ENCODE peak calls at places on chromosomes 12 and 14, in four cellular contexts. T is esophagus squamous epithelium; L is CD4-positive, CD25-positive, alpha-beta regulatory T cell; N is breast epithelium. R is an unnamed sample. For H3K4me1 and H3K27me3, the result is how much of the 10 kb centered on the place peaks cover.

GRCh38 chr12:51395283-51396230 is 4.4 kb upstream of the GALNT6 start:
- DNase-seq in T (no peak), N (no peak), L (no peak), R (no peak)

GRCh38 chr14:36524874-36525745 is 5.1 kb upstream of the NKX2-1 start:
- DNase-seq in N (no peak), L (no peak), T (no peak), R (no peak)

GRCh38 chr14:100305446-100306255 is 593 bp downstream of the SLC25A29 start:
- DNase-seq in T (no peak), L (no peak), N (no peak), R (peak)

GRCh38 chr12:1922985-1923384 is 4.5 kb upstream of the CACNA2D4 start:
- DNase-seq in L (no peak), T (no peak), N (no peak), R (no peak)

GRCh38 chr14:68655021-68655811 is 137.7 kb downstream of the ZFP36L1 start:
- DNase-seq in T (no peak), L (no peak), N (no peak), R (peak)

GRCh38 chr14:95338436-95338835 is 18.7 kb upstream of the CLMN start:
- DNase-seq in T (no peak), L (no peak), N (no peak), R (no peak)

GRCh38 chr14:44962573-44963528 is 861 bp downstream of the TOGARAM1 start:
- DNase-seq in L (no peak), N (peak), T (no peak), R (peak)

GRCh38 chr14:54572316-54572715 is 5.4 kb downstream of the SAMD4A start:
- DNase-seq in T (no peak), L (no peak), N (no peak), R (peak)

GRCh38 chr12:103373088-103373523 is 122.7 kb downstream of the C12orf42 start:
- DNase-seq in T (no peak), L (no peak), N (no peak), R (no peak)

GRCh38 chr14:101567252-101567651 is 6.0 kb downstream of the DIO3 start:
- DNase-seq in T (no peak), N (no peak), L (no peak), R (no peak)

GRCh38 chr14:75176142-75176820 is at the start of gene TMED10:
- DNase-seq in T (peak), L (peak), N (peak), R (peak)

GRCh38 chr12:68368332-68368731 is 36.2 kb upstream of the MDM1 start:
- DNase-seq in L (no peak), N (no peak), T (no peak), R (no peak)

GRCh38 chr12:97211421-97211820 is 251.2 kb upstream of the RMST start:
- DNase-seq in T (no peak), L (no peak), N (no peak), R (no peak)

GRCh38 chr12:67355428-67356385 is 86.5 kb downstream of the CAND1 start:
- DNase-seq in N (no peak), L (peak), T (no peak), R (peak)

GRCh38 chr12:124381454-124382207 is 86.7 kb downstream of the RFLNA start:
- DNase-seq in L (no peak), T (no peak), N (peak), R (no peak)

DNA sequence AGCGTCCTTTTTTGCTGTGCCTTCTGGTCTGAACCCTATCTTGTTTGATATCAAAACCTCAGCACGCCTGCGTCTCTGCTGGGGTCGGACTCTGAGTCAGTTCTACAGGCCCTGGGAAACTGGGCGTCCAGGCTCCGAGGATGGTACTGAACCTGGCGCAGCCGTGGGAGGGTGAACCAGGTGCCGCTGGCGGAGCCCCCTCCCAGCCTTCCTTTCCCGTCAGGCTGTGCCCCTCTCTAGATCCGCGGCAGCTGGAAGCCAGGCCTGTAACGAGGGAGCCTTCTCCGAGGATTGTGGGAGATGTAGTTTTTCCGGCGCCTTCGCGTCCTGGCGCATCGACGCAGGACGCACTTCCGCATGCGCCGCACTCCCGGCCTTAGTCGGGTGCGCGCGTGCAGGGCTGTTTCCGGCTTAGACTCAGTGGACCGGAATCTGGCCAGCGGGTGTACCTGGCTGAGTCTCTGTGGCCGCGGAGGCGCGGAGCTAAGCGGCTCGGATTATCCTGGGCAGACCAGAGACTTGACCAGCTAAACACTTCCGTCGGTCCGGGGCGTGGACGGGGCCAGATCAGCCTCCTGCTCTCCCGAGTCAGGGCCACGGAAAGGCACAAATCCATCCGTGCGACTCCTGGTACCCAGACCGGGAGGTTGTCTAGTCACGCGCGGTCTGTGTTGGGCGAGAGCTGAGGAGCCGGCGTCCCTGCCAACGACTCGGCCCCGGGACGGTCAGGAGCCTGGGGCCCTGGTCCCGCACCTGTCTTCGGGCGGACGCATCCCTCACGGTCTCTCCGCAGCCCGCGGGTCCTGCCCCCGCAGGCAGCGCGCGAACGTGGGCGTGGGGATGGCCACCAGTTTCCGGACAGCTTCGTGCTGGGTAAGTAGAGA is at the start of gene ZNF26:
- DNase-seq in L (peak), T (peak), N (peak), R (peak)
- H3K27ac ChIP-seq in L (peak), T (peak), N (peak), R (peak)

GRCh38 chr12:104603545-104603973 is 146.8 kb downstream of the CHST11 start:
- DNase-seq in L (no peak), N (no peak), T (no peak), R (no peak)
- H3K4me1 ChIP-seq in L (under half), N (under half), T (half or more), R (under half)

GRCh38 chr12:132408626-132409494 is 79.5 kb upstream of the GALNT9 start:
- DNase-seq in T (no peak), N (no peak), L (no peak), R (no peak)

GRCh38 chr12:132411457-132411856 is 78.5 kb upstream of the FBRSL1 start:
- DNase-seq in N (no peak), T (no peak), L (no peak), R (no peak)

GRCh38 chr12:132410849-132411248 is 79.1 kb upstream of the FBRSL1 start:
- DNase-seq in T (no peak), N (no peak), L (no peak), R (no peak)

GRCh38 chr12:132409495-132410295 is 80.3 kb upstream of the FBRSL1 start:
- DNase-seq in N (no peak), L (no peak), T (no peak), R (no peak)

GRCh38 chr12:132410296-132410625 is 79.7 kb upstream of the FBRSL1 start:
- DNase-seq in T (no peak), L (no peak), N (no peak), R (no peak)
- H3K27me3 ChIP-seq in T (under half), L (under half), N (under half), R (under half)

GRCh38 chr14:85619866-85620265 is 89.9 kb downstream of the FLRT2 start:
- DNase-seq in T (no peak), N (no peak), L (no peak), R (no peak)
- H3K27ac ChIP-seq in T (no peak), N (no peak), L (no peak), R (no peak)

GRCh38 chr14:22533739-22534359 is 55.2 kb downstream of the DAD1 start:
- DNase-seq in L (no peak), N (no peak), T (no peak), R (no peak)
- H3K4me1 ChIP-seq in L (half or more), N (under half), T (under half), R (under half)

GRCh38 chr12:4387607-4388006 is 8.1 kb upstream of the FGF23 start:
- DNase-seq in N (no peak), L (no peak), T (no peak), R (no peak)

GRCh38 chr12:4388032-4388431 is 8.5 kb upstream of the FGF23 start:
- DNase-seq in L (no peak), T (no peak), N (no peak), R (no peak)

GRCh38 chr12:4392223-4392742 is 12.8 kb upstream of the FGF23 start:
- DNase-seq in T (no peak), N (no peak), L (no peak), R (no peak)

GRCh38 chr12:4386756-4387155 is 7.2 kb upstream of the FGF23 start:
- DNase-seq in T (no peak), L (no peak), N (no peak), R (no peak)

GRCh38 chr12:4388662-4389061 is 9.2 kb upstream of the FGF23 start:
- DNase-seq in T (no peak), N (no peak), L (no peak), R (no peak)
- H3K27me3 ChIP-seq in T (under half), N (under half), L (under half), R (under half)

GRCh38 chr12:121812921-121813896 is 9.4 kb downstream of the SETD1B start:
- DNase-seq in N (no peak), L (no peak), T (no peak), R (no peak)

GRCh38 chr12:121810833-121811433 is 7.1 kb downstream of the SETD1B start:
- DNase-seq in T (no peak), L (no peak), N (no peak), R (no peak)

GRCh38 chr12:121811434-121812319 is 7.9 kb downstream of the SETD1B start:
- DNase-seq in N (no peak), L (peak), T (no peak), R (peak)

GRCh38 chr12:121813951-121814350 is 10.1 kb downstream of the SETD1B start:
- DNase-seq in L (no peak), T (no peak), N (no peak), R (no peak)

DNA sequence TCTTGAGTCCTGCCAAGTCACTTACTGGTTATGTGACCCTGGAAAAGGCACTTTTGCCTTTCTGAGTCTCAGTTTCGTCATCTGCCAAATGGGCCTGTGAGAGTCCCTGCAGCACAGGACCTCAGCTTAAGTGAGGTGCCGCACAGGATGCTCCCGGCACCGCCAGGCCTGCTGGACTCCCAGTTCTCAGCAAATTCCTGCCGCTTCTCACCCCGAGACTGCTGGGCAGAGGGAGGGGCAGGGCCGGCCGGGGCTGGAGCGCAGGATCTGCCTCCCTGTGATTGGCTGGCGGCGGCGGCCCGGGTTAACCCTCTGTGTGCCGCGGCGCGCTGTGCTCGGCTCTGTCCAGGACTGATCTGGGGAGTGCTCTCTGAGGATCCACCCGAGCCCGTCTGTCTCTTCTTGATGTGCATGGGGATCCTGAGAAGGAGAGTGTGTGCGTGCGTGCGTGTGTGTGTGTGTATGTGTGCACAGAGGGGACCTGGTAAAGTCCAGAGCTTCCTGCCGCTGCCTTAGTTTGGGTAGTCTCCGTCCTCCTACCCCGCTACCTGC is 8.6 kb downstream of the SETD1B start:
- DNase-seq in N (peak), L (no peak), T (no peak), R (no peak)
- H3K27ac ChIP-seq in N (no peak), L (peak), T (peak), R (no peak)

R was measured in SJCRH30.